ENCODE peak calls at places on chromosomes 13 and 19, in seven cellular contexts. S, J, I, K, N, O and E are unnamed samples.

GRCh38 chr13:40878321-40878720 is 88.9 kb downstream of the SLC25A15 start:
- DNase-seq in S (no peak), J (no peak), I (no peak), K (no peak), N (no peak), O (no peak), E (no peak)

GRCh38 chr13:51761638-51762350 is 42.2 kb downstream of the DHRS12 start:
- DNase-seq in S (no peak), J (no peak), I (no peak), K (no peak), N (no peak), O (no peak), E (no peak)

GRCh38 chr13:26988059-26988769 is 183.4 kb downstream of the USP12 start:
- DNase-seq in S (no peak), J (no peak), I (peak; percentile 3), K (no peak), N (no peak), O (no peak), E (no peak)

GRCh38 chr19:46287585-46287984 is 9.3 kb upstream of the HIF3A start:
- DNase-seq in S (no peak), J (no peak), I (no peak), K (no peak), N (no peak), O (no peak), E (no peak)

GRCh38 chr13:51502206-51502651 is 49.4 kb upstream of the INTS6 start:
- DNase-seq in S (no peak), J (no peak), I (no peak), K (no peak), N (no peak), O (no peak), E (no peak)

GRCh38 chr19:40600086-40600917 is 867 bp upstream of the LTBP4 start:
- DNase-seq in S (peak; percentile 14), J (no peak), I (no peak), K (no peak), N (no peak), O (no peak), E (no peak)

GRCh38 chr19:10888421-10888866 is 17.1 kb downstream of the CARM1 start:
- DNase-seq in S (no peak), J (no peak), I (no peak), K (no peak), N (no peak), O (no peak), E (no peak)

GRCh38 chr19:15780595-15781418 is 6.7 kb upstream of the OR10H5 start:
- DNase-seq in S (no peak), J (no peak), I (peak; percentile 22), K (no peak), N (no peak), O (no peak), E (no peak)

GRCh38 chr19:15449620-15450527 is at the start of gene WIZ:
- DNase-seq in S (peak; percentile 57), J (peak; percentile 81), I (peak; percentile 88), K (peak; percentile 73), N (no peak), O (peak; percentile 94), E (peak; percentile 85)

GRCh38 chr13:72346716-72347115 is 380.7 kb downstream of the MZT1 start:
- DNase-seq in S (no peak), J (no peak), I (no peak), K (no peak), N (no peak), O (no peak), E (no peak)

GRCh38 chr19:16203256-16204004 is 5.7 kb downstream of the AP1M1 start:
- DNase-seq in S (no peak), J (no peak), I (no peak), K (no peak), N (no peak), O (peak; percentile 42), E (no peak)

GRCh38 chr19:39342647-39343305 is 555 bp downstream of the SAMD4B start:
- DNase-seq in S (no peak), J (no peak), I (peak; percentile 27), K (no peak), N (no peak), O (no peak), E (no peak)

GRCh38 chr13:40433577-40433976 is 232.9 kb downstream of the FOXO1 start:
- DNase-seq in S (no peak), J (no peak), I (no peak), K (no peak), N (no peak), O (no peak), E (peak; percentile 48)

GRCh38 chr19:4371209-4371897 is 28.0 kb downstream of the MPND start:
- DNase-seq in S (peak; percentile 11), J (no peak), I (peak; percentile 56), K (no peak), N (no peak), O (no peak), E (no peak)

GRCh38 chr19:13884726-13885591 is 8.0 kb downstream of the NANOS3 start:
- DNase-seq in S (no peak), J (no peak), I (peak; percentile 97), K (no peak), N (no peak), O (peak; percentile 82), E (no peak)

GRCh38 chr19:32977269-32977668 is 5.2 kb downstream of the FAAP24 start:
- DNase-seq in S (no peak), J (no peak), I (no peak), K (no peak), N (no peak), O (no peak), E (no peak)

GRCh38 chr13:26914624-26915023 is 154.0 kb upstream of the GPR12 start:
- DNase-seq in S (no peak), J (no peak), I (no peak), K (no peak), N (peak; percentile 16), O (no peak), E (peak; percentile 56)

GRCh38 chr19:58021541-58022282 is 12.1 kb upstream of the ZSCAN1 start:
- DNase-seq in S (peak; percentile 51), J (no peak), I (peak; percentile 58), K (no peak), N (no peak), O (no peak), E (peak; percentile 60)

GRCh38 chr19:38656171-38656981 is 8.9 kb downstream of the ACTN4 start:
- DNase-seq in S (peak; percentile 37), J (no peak), I (no peak), K (no peak), N (no peak), O (no peak), E (no peak)

GRCh38 chr13:66212511-66212910 is 1017.6 kb downstream of the PCDH9 start:
- DNase-seq in S (no peak), J (no peak), I (no peak), K (no peak), N (no peak), O (no peak), E (no peak)

GRCh38 chr13:99357149-99357596 is 50.0 kb upstream of the GPR183 start:
- DNase-seq in S (no peak), J (no peak), I (no peak), K (no peak), N (no peak), O (no peak), E (no peak)

GRCh38 chr13:114105351-114106225 is 26.8 kb downstream of the RASA3 start:
- DNase-seq in S (no peak), J (no peak), I (peak; percentile 10), K (no peak), N (no peak), O (peak; percentile 30), E (peak; percentile 63)

GRCh38 chr13:42041684-42042035 is 6.8 kb upstream of the DGKH start:
- DNase-seq in S (peak; percentile 15), J (no peak), I (peak; percentile 59), K (no peak), N (no peak), O (peak; percentile 67), E (no peak)

GRCh38 chr19:39890755-39891551 is 43.5 kb downstream of the FCGBP start:
- DNase-seq in S (no peak), J (no peak), I (no peak), K (no peak), N (no peak), O (no peak), E (no peak)

GRCh38 chr13:42551611-42552010 is 22.3 kb upstream of the TNFSF11 start:
- DNase-seq in S (no peak), J (no peak), I (no peak), K (no peak), N (no peak), O (no peak), E (no peak)

GRCh38 chr19:9431475-9431874 is 3.9 kb downstream of the ZNF266 start:
- DNase-seq in S (no peak), J (peak; percentile 33), I (no peak), K (no peak), N (peak; percentile 37), O (no peak), E (peak; percentile 51)

GRCh38 chr13:37109080-37109678 is 3.7 kb upstream of the CSNK1A1L start:
- DNase-seq in S (peak; percentile 10), J (no peak), I (no peak), K (no peak), N (no peak), O (no peak), E (no peak)

GRCh38 chr13:18946738-18947137 is 234.9 kb downstream of the TUBA3C start:
- DNase-seq in S (no peak), J (no peak), I (no peak), K (no peak), N (no peak), O (no peak), E (no peak)